ENCODE peak calls at places on chromosomes 5 and 9, in five cellular contexts. B, Y, H, I and O are unnamed samples.

GRCh38 chr5:119270121-119270565 is 85.7 kb upstream of the TNFAIP8 start:
- DNase-seq in B (no peak), Y (peak), H (no peak), I (no peak), O (no peak)

GRCh38 chr9:4774209-4774608 is 18.5 kb upstream of the RCL1 start:
- DNase-seq in I (no peak), H (no peak), B (no peak), Y (no peak), O (no peak)

GRCh38 chr5:124655211-124655880 is 91.1 kb downstream of the ZNF608 start:
- DNase-seq in H (no peak), B (no peak), Y (peak), I (no peak), O (no peak)

GRCh38 chr5:168755548-168756093 is 176.5 kb upstream of the PANK3 start:
- DNase-seq in H (no peak), I (no peak), B (no peak), Y (no peak), O (no peak)

GRCh38 chr9:133943781-133944745 is 48.1 kb downstream of the VAV2 start:
- DNase-seq in B (no peak), Y (no peak), H (no peak), I (no peak), O (peak)

GRCh38 chr9:95462419-95463121 is 54.2 kb downstream of the PTCH1 start:
- DNase-seq in B (peak), H (peak), I (peak), Y (peak), O (no peak)

GRCh38 chr5:82018462-82018861 is 46.6 kb downstream of the ATG10 start:
- DNase-seq in I (no peak), B (no peak), H (peak), Y (no peak), O (peak)

GRCh38 chr9:36037580-36038169 is 962 bp downstream of the RECK start:
- DNase-seq in B (no peak), Y (no peak), H (peak), I (peak), O (no peak)

GRCh38 chr5:177369913-177370487 is 12.3 kb downstream of the RGS14 start:
- DNase-seq in Y (no peak), H (no peak), B (no peak), I (no peak), O (no peak)

GRCh38 chr5:169778622-169779596 is 141.8 kb downstream of the DOCK2 start:
- DNase-seq in H (no peak), I (peak), B (no peak), Y (no peak), O (no peak)

GRCh38 chr9:27182421-27182820 is 73.4 kb downstream of the TEK start:
- DNase-seq in I (no peak), B (no peak), H (no peak), Y (no peak), O (no peak)

GRCh38 chr9:132404228-132404881 is 2.3 kb downstream of the TTF1 start:
- DNase-seq in H (no peak), I (no peak), Y (no peak), B (peak), O (no peak)

GRCh38 chr9:115114541-115114940 is 3.4 kb downstream of the TNC start:
- DNase-seq in H (no peak), B (no peak), Y (no peak), I (no peak), O (no peak)

GRCh38 chr9:127277099-127277498 is 12.5 kb downstream of the GARNL3 start:
- DNase-seq in B (no peak), H (no peak), I (peak), Y (no peak), O (no peak)

GRCh38 chr9:130327781-130328348 is 62.3 kb downstream of the HMCN2 start:
- DNase-seq in B (no peak), Y (no peak), I (no peak), H (no peak), O (no peak)

GRCh38 chr5:112154940-112155686 is 264.0 kb downstream of the EPB41L4A start:
- DNase-seq in H (no peak), I (no peak), Y (no peak), B (no peak), O (no peak)

GRCh38 chr9:135023389-135023788 is 64.1 kb upstream of the OLFM1 start:
- DNase-seq in Y (no peak), B (peak), I (no peak), H (no peak), O (no peak)

GRCh38 chr5:77563475-77563874 is 71.4 kb upstream of the WDR41 start:
- DNase-seq in I (no peak), H (peak), Y (peak), B (no peak), O (no peak)

GRCh38 chr5:7850533-7851239 is at the start of gene CFAP90:
- DNase-seq in Y (peak), I (peak), B (peak), H (peak), O (peak)

GRCh38 chr5:50958852-50959457 is 292.5 kb downstream of the PARP8 start:
- DNase-seq in H (peak), B (no peak), I (peak), Y (peak), O (peak)

GRCh38 chr5:135322271-135322670 is 76.8 kb downstream of the MACROH2A1 start:
- DNase-seq in Y (no peak), I (no peak), H (no peak), B (peak), O (no peak)

GRCh38 chr5:150517272-150518152 is 9.6 kb downstream of the NDST1 start:
- DNase-seq in I (no peak), Y (no peak), H (peak), B (no peak), O (no peak)

GRCh38 chr5:138245717-138246116 is 28.7 kb downstream of the GFRA3 start:
- DNase-seq in I (no peak), H (no peak), B (no peak), Y (no peak), O (peak)

GRCh38 chr5:4651811-4652565 is 488.1 kb upstream of the ADAMTS16 start:
- DNase-seq in H (no peak), Y (no peak), B (no peak), I (no peak), O (no peak)

GRCh38 chr9:133154097-133154989 is 9.4 kb downstream of the GBGT1 start:
- DNase-seq in H (no peak), B (no peak), Y (no peak), I (no peak), O (no peak)

GRCh38 chr9:131278421-131279111 is 2.3 kb upstream of the FAM78A start:
- DNase-seq in Y (no peak), I (peak), B (peak), H (no peak), O (no peak)

GRCh38 chr5:53303105-53303504 is 177.3 kb upstream of the FST start:
- DNase-seq in H (no peak), Y (no peak), I (no peak), B (no peak), O (no peak)

GRCh38 chr5:137695651-137696428 is 40.0 kb downstream of the KLHL3 start:
- DNase-seq in I (no peak), B (peak), H (no peak), Y (no peak), O (no peak)